ENCODE peak calls at places on chromosome 6, in eight cellular contexts. Z is GM23338, D is body of pancreas, M is uterus, G is colonic mucosa, P is GM13977, Y is right atrium auricular region, O is WTC11. U is an unnamed sample.

GRCh38 chr6:98574991-98575390 is 259.4 kb upstream of the POU3F2 start:
- DNase-seq in M (no peak), D (no peak), G (peak; percentile 52), O (no peak), P (no peak), Y (no peak), Z (no peak), U (no peak)

GRCh38 chr6:163780993-163781392 is 366.5 kb downstream of the QKI start:
- DNase-seq in Y (no peak), D (no peak), M (no peak), Z (peak; percentile 10), P (no peak), O (peak; percentile 25), G (no peak), U (no peak)

GRCh38 chr6:114592506-114592905 is 249.7 kb upstream of the HS3ST5 start:
- DNase-seq in G (no peak), D (no peak), O (no peak), P (no peak), Y (no peak), M (no peak), Z (no peak), U (no peak)

GRCh38 chr6:1770435-1770843 is 160.7 kb downstream of the FOXC1 start:
- DNase-seq in Y (no peak), G (no peak), O (no peak), P (no peak), M (no peak), D (no peak), Z (no peak), U (peak; percentile 6)

GRCh38 chr6:135116566-135116965 is 61.9 kb upstream of the HBS1L start:
- DNase-seq in D (no peak), Z (no peak), O (no peak), P (no peak), Y (no peak), M (no peak), G (no peak), U (no peak)

GRCh38 chr6:3017304-3017703 is 17.6 kb downstream of the NQO2 start:
- DNase-seq in Z (no peak), D (no peak), P (no peak), O (no peak), Y (no peak), M (no peak), G (no peak), U (no peak)

GRCh38 chr6:2875840-2876207 is 27.3 kb downstream of the SERPINB9 start:
- DNase-seq in P (peak; percentile 71), G (peak; percentile 64), Y (no peak), D (no peak), O (peak; percentile 43), Z (peak; percentile 70), M (no peak), U (no peak)

GRCh38 chr6:128570439-128571063 is 50.2 kb upstream of the PTPRK start:
- DNase-seq in G (no peak), O (no peak), Z (no peak), P (no peak), Y (no peak), D (no peak), M (no peak), U (no peak)

GRCh38 chr6:132495604-132496079 is 17.3 kb downstream of the STX7 start:
- DNase-seq in Z (no peak), M (no peak), Y (no peak), D (no peak), O (no peak), G (no peak), P (peak; percentile 24), U (no peak)

GRCh38 chr6:90135672-90136071 is 161.0 kb downstream of the BACH2 start:
- DNase-seq in P (no peak), Z (no peak), Y (no peak), M (no peak), O (no peak), G (no peak), D (no peak), U (peak; percentile 45)

GRCh38 chr6:154297711-154298110 is 58.9 kb downstream of the IPCEF1 start:
- DNase-seq in M (no peak), Z (no peak), Y (no peak), P (no peak), G (no peak), O (no peak), D (no peak), U (no peak)

GRCh38 chr6:137775720-137776119 is 91.3 kb upstream of the TNFAIP3 start:
- DNase-seq in M (peak; percentile 21), D (no peak), G (no peak), Y (no peak), Z (no peak), O (no peak), P (no peak), U (no peak)

GRCh38 chr6:138157986-138158638 is 3.6 kb upstream of the ARFGEF3 start:
- DNase-seq in D (no peak), G (no peak), Y (no peak), Z (no peak), O (no peak), M (no peak), P (no peak), U (no peak)

GRCh38 chr6:36590237-36590636 is 3.9 kb upstream of the SRSF3 start:
- DNase-seq in D (no peak), Y (no peak), O (peak; percentile 12), G (no peak), Z (no peak), M (peak; percentile 48), P (no peak), U (peak; percentile 69)

GRCh38 chr6:30364591-30364990 is 19.6 kb downstream of the RPP21 start:
- DNase-seq in G (no peak), D (no peak), Y (no peak), M (no peak), Z (peak; percentile 58), P (no peak), O (peak; percentile 23), U (no peak)
- TF ChIP-seq CTCF in G (no peak), D (no peak), Y (no peak), M (no peak), Z (peak; percentile 42), P (peak; percentile 35), O (no peak), U (no peak)

GRCh38 chr6:26270121-26270861 is 94.7 kb upstream of the BTN3A2 start:
- DNase-seq in M (no peak), Y (no peak), Z (peak; percentile 48), P (no peak), D (no peak), O (no peak), G (no peak), U (no peak)
- TF ChIP-seq CTCF in M (no peak), Y (no peak), Z (no peak), P (peak; percentile 1), D (no peak), O (no peak), G (no peak), U (no peak)

DNA sequence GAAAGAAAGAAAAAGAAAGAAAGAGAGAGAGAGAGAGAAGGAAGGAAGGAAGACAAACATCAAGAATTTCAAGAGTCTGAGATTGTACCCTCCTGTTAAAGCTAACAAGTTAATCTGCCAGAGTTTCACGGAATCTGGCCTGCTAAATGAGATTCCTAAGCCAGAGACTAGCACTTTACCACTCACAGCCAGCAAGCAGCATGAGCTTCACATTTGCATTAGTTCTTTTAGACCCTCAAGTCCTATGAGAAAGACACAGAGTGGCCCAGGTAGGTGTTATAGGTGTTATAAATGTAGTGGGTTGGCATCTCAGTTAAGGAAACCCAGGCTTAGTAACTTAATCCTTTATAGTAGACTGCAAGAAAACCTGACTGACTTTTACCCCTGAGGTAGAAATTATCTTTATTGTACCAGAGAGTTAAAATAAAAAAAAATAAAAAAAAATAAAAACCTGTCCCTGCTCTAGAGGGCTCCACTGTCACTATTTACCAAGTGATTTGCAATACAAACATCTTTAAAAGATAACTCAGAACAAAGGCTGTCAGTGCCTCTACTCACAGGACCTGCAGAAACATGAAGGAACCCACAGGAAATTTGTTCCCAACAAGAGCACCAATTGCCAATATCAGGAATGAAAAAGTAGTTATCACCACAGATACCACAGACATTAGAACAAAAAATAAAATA is 9.7 kb upstream of the IBTK start:
- DNase-seq in M (no peak), P (no peak), D (no peak), Y (no peak), O (no peak), Z (peak; percentile 43), G (no peak), U (no peak)
- TF ChIP-seq CTCF in M (no peak), P (no peak), D (no peak), Y (no peak), O (no peak), Z (peak; percentile 34), G (no peak), U (peak; percentile 53)

GRCh38 chr6:79391511-79391910 is 145.7 kb downstream of the LCA5 start:
- DNase-seq in Y (no peak), Z (no peak), G (no peak), O (no peak), P (no peak), D (no peak), M (no peak), U (no peak)
- TF ChIP-seq CTCF in Y (no peak), Z (no peak), G (no peak), O (no peak), P (no peak), D (no peak), M (no peak), U (no peak)

GRCh38 chr6:118895241-118895561 is 1.2 kb downstream of the ASF1A start:
- DNase-seq in P (no peak), Z (no peak), G (no peak), O (no peak), Y (no peak), M (no peak), D (no peak), U (no peak)

GRCh38 chr6:118893882-118894424 is at the start of gene ASF1A:
- DNase-seq in Y (peak; percentile 96), O (peak; percentile 94), Z (peak; percentile 96), D (peak; percentile 99), G (peak; percentile 98), M (peak; percentile 97), P (peak; percentile 91), U (peak; percentile 99)

GRCh38 chr6:118893095-118893881 is 664 bp upstream of the ASF1A start:
- DNase-seq in O (no peak), P (peak; percentile 37), Y (no peak), M (peak; percentile 38), Z (peak; percentile 74), D (peak; percentile 57), G (peak; percentile 45), U (peak; percentile 62)

GRCh38 chr6:118896339-118897136 is 2.6 kb downstream of the ASF1A start:
- DNase-seq in D (no peak), O (no peak), Z (peak; percentile 64), M (no peak), Y (no peak), P (peak; percentile 40), G (no peak), U (peak; percentile 54)

GRCh38 chr6:118894425-118895240 is 681 bp downstream of the ASF1A start:
- DNase-seq in P (peak; percentile 79), D (peak; percentile 66), Z (peak; percentile 45), M (peak; percentile 55), O (peak; percentile 55), Y (peak; percentile 62), G (peak; percentile 67), U (peak; percentile 45)
- TF ChIP-seq CTCF in P (no peak), D (no peak), Z (no peak), M (no peak), O (no peak), Y (no peak), G (no peak), U (no peak)

U was measured in HFFc6.